ENCODE peak calls at places on chromosomes 2 and 18, in nine cellular contexts. A is endothelial cell; G is suprapubic skin; K is WTC11; Y is OCI-LY7; V is cardiac muscle cell; O is neural crest cell; M is RWPE1; J is CD4-positive, alpha-beta T cell. S is an unnamed sample.

GRCh38 chr2:182020319-182021055 is 34.8 kb downstream of the PPP1R1C start:
- DNase-seq in G (no peak), M (no peak), V (no peak), A (no peak), O (no peak), J (no peak), K (no peak), Y (no peak), S (no peak)

GRCh38 chr2:236794074-236794473 is 224.4 kb downstream of the ACKR3 start:
- DNase-seq in O (no peak), M (no peak), K (no peak), J (no peak), V (no peak), A (no peak), Y (no peak), G (no peak), S (no peak)

GRCh38 chr2:167689444-167689843 is 558.0 kb downstream of the STK39 start:
- DNase-seq in O (no peak), M (no peak), Y (no peak), K (no peak), A (no peak), G (no peak), V (no peak), J (no peak), S (no peak)

GRCh38 chr18:3328522-3328921 is 66.6 kb downstream of the MYL12B start:
- DNase-seq in A (no peak), Y (no peak), M (no peak), G (no peak), K (no peak), J (no peak), V (no peak), O (no peak), S (no peak)

GRCh38 chr2:146214394-146214929 is 1630.4 kb upstream of the ACVR2A start:
- DNase-seq in V (no peak), Y (no peak), O (no peak), J (no peak), A (no peak), G (no peak), K (no peak), M (no peak), S (no peak)

GRCh38 chr2:167675906-167676305 is 571.5 kb downstream of the STK39 start:
- DNase-seq in J (no peak), Y (no peak), O (no peak), M (no peak), G (no peak), A (no peak), V (no peak), K (peak), S (no peak)

GRCh38 chr2:190722825-190723224 is 73.9 kb downstream of the NAB1 start:
- DNase-seq in Y (no peak), K (no peak), A (no peak), O (no peak), G (no peak), J (no peak), V (no peak), M (no peak), S (no peak)

GRCh38 chr2:160061533-160062282 is 707 bp downstream of the PLA2R1 start:
- DNase-seq in A (no peak), J (no peak), G (no peak), Y (no peak), V (no peak), M (peak), K (peak), O (no peak), S (no peak)

GRCh38 chr2:38551171-38551570 is 51.6 kb downstream of the HNRNPLL start:
- DNase-seq in Y (no peak), V (no peak), A (no peak), J (no peak), G (no peak), K (no peak), M (no peak), O (no peak), S (no peak)

GRCh38 chr2:162967137-162967536 is 128.6 kb upstream of the KCNH7 start:
- DNase-seq in O (no peak), K (no peak), A (no peak), V (peak), Y (no peak), M (no peak), J (no peak), G (no peak), S (no peak)

GRCh38 chr18:45449761-45450227 is 165.5 kb upstream of the SLC14A2 start:
- DNase-seq in A (no peak), Y (no peak), K (no peak), G (no peak), V (no peak), O (no peak), M (no peak), J (no peak), S (no peak)

GRCh38 chr2:119234021-119235019 is 10.7 kb downstream of the STEAP3 start:
- DNase-seq in O (peak), Y (peak), A (peak), G (no peak), J (no peak), M (no peak), V (peak), K (peak), S (no peak)

GRCh38 chr2:231359484-231359883 is 36.0 kb upstream of the B3GNT7 start:
- DNase-seq in V (no peak), Y (no peak), O (no peak), G (no peak), J (no peak), M (no peak), K (no peak), A (no peak), S (no peak)

GRCh38 chr2:263774-264492 is at the start of gene SH3YL1:
- DNase-seq in V (peak), J (peak), O (no peak), Y (no peak), G (no peak), K (peak), A (peak), M (peak), S (peak)

GRCh38 chr18:60500960-60501359 is 128.4 kb upstream of the MC4R start:
- DNase-seq in O (no peak), A (no peak), K (no peak), M (no peak), V (no peak), J (no peak), Y (no peak), G (no peak), S (no peak)

GRCh38 chr2:241584446-241584845 is 25.9 kb downstream of the BOK start:
- DNase-seq in Y (no peak), O (no peak), A (no peak), K (no peak), V (no peak), M (peak), G (no peak), J (no peak), S (no peak)

GRCh38 chr2:238939074-238939473 is 91.2 kb downstream of the TWIST2 start:
- DNase-seq in Y (no peak), A (no peak), G (peak), M (no peak), J (no peak), O (no peak), V (no peak), K (no peak), S (no peak)

GRCh38 chr2:239567786-239568185 is 167.0 kb upstream of the HDAC4 start:
- DNase-seq in K (no peak), O (no peak), V (no peak), M (no peak), G (no peak), J (no peak), Y (no peak), A (no peak), S (no peak)

GRCh38 chr2:38909872-38910271 is 20.2 kb downstream of the ARHGEF33 start:
- DNase-seq in A (no peak), K (no peak), Y (no peak), O (no peak), J (no peak), G (no peak), M (no peak), V (no peak), S (no peak)

GRCh38 chr2:233121856-233122255 is 61.7 kb downstream of the INPP5D start:
- DNase-seq in Y (no peak), K (no peak), J (no peak), A (no peak), O (no peak), M (no peak), G (no peak), V (no peak), S (no peak)

GRCh38 chr2:181170256-181170655 is 189.9 kb downstream of the UBE2E3 start:
- DNase-seq in J (no peak), O (no peak), A (no peak), V (no peak), G (no peak), Y (no peak), K (no peak), M (no peak), S (no peak)

GRCh38 chr2:160125828-160126227 is 63.4 kb upstream of the PLA2R1 start:
- DNase-seq in Y (no peak), A (no peak), G (no peak), O (no peak), V (no peak), M (no peak), J (no peak), K (no peak), S (no peak)

GRCh38 chr2:69771461-69771860 is 29.5 kb downstream of the ANXA4 start:
- DNase-seq in Y (no peak), M (no peak), J (no peak), G (no peak), O (no peak), A (no peak), K (no peak), V (no peak), S (no peak)

GRCh38 chr2:190069936-190070696 is 7.6 kb upstream of the MSTN start:
- DNase-seq in K (no peak), Y (peak), A (peak), V (peak), G (no peak), J (no peak), O (peak), M (peak), S (no peak)

GRCh38 chr2:176419591-176420071 is 150.4 kb downstream of the MTX2 start:
- DNase-seq in G (no peak), O (no peak), K (no peak), J (no peak), V (no peak), A (no peak), M (peak), Y (no peak), S (no peak)

GRCh38 chr2:134420256-134420655 is 166.4 kb downstream of the MGAT5 start:
- DNase-seq in K (no peak), O (no peak), A (no peak), Y (no peak), G (no peak), M (no peak), V (peak), J (no peak), S (no peak)

GRCh38 chr2:65430515-65431416 is 1.6 kb downstream of the SPRED2 start:
- DNase-seq in V (peak), M (peak), G (peak), O (peak), J (peak), A (peak), K (peak), Y (peak), S (peak)

GRCh38 chr2:88452980-88453582 is 588 bp upstream of the FOXI3 start:
- DNase-seq in V (peak), Y (no peak), M (no peak), O (peak), K (no peak), G (peak), J (no peak), A (peak), S (no peak)

GRCh38 chr2:567496-567864 is 109.7 kb downstream of the TMEM18 start:
- DNase-seq in G (no peak), M (no peak), O (no peak), A (no peak), K (no peak), Y (no peak), V (no peak), J (no peak), S (no peak)

GRCh38 chr2:171706152-171706803 is 19.0 kb downstream of the DYNC1I2 start:
- DNase-seq in V (no peak), G (no peak), M (peak), J (no peak), A (no peak), Y (peak), O (no peak), K (no peak), S (no peak)

GRCh38 chr2:239148495-239149200 is 252.2 kb downstream of the HDAC4 start:
- DNase-seq in J (no peak), K (no peak), G (peak), A (no peak), M (no peak), V (no peak), O (no peak), Y (no peak), S (no peak)

GRCh38 chr2:9991221-9991620 is 39.7 kb downstream of the GRHL1 start:
- DNase-seq in J (no peak), G (no peak), V (no peak), A (no peak), O (no peak), K (no peak), Y (no peak), M (no peak), S (no peak)

GRCh38 chr2:9991829-9992273 is 40.4 kb downstream of the GRHL1 start:
- DNase-seq in G (no peak), M (no peak), Y (no peak), O (no peak), V (no peak), A (no peak), J (no peak), K (no peak), S (no peak)

GRCh38 chr2:9994462-9994861 is 43.0 kb downstream of the GRHL1 start:
- DNase-seq in Y (no peak), M (no peak), O (no peak), A (no peak), G (peak), K (no peak), J (no peak), V (no peak), S (no peak)

GRCh38 chr2:9995059-9995458 is 43.6 kb downstream of the GRHL1 start:
- DNase-seq in G (peak), V (no peak), K (no peak), M (no peak), A (no peak), J (no peak), O (no peak), Y (no peak), S (no peak)

GRCh38 chr2:9993490-9994165 is 42.1 kb downstream of the GRHL1 start:
- DNase-seq in G (peak), J (no peak), A (no peak), O (no peak), V (no peak), K (no peak), Y (no peak), M (no peak), S (no peak)
- TF ChIP-seq CTCF in G (no peak), J (no peak), A (no peak), O (no peak), V (no peak), K (no peak), Y (no peak), M (no peak), S (no peak)

GRCh38 chr18:51278045-51278649 is 80.7 kb upstream of the MEX3C start:
- DNase-seq in V (peak), O (peak), J (no peak), Y (peak), G (no peak), A (peak), M (peak), K (peak), S (no peak)
- TF ChIP-seq CTCF in V (peak), O (peak), J (no peak), Y (peak), G (no peak), A (peak), M (peak), K (peak), S (peak)

GRCh38 chr18:9148239-9148552 is 11.6 kb downstream of the ANKRD12 start:
- DNase-seq in M (no peak), G (no peak), V (no peak), A (no peak), O (no peak), Y (no peak), K (no peak), J (no peak), S (no peak)
- TF ChIP-seq CTCF in M (peak), G (no peak), V (no peak), A (no peak), O (peak), Y (no peak), K (no peak), J (no peak), S (peak)

GRCh38 chr2:86764661-86765307 is 25.9 kb downstream of the CD8A start:
- DNase-seq in A (peak), G (no peak), Y (peak), V (peak), J (no peak), K (no peak), M (peak), O (peak), S (no peak)
- TF ChIP-seq CTCF in A (peak), G (no peak), Y (peak), V (peak), J (peak), K (peak), M (peak), O (peak), S (peak)

DNA sequence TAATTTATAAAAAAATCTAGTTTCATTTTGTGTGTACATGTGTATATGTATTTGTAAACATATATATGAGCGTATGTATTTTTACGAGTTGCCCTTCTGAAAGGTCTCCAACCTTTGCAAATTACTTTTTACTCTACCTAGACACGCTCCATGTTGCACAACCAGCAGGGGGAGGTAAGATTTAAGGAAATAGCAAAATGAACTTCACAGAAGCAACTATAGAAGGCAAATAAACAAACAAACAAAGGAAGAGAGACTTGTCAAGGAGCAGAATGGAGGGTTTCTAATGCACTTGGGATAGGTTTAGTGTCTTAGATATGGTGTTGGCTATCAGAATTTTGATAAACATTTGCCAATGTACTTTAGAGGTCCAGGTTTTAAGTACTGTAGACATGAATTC is 820.5 kb upstream of the POU3F3 start:
- DNase-seq in V (peak), J (no peak), M (peak), Y (peak), K (no peak), G (no peak), O (no peak), A (peak), S (no peak)
- TF ChIP-seq CTCF in V (no peak), J (no peak), M (peak), Y (peak), K (peak), G (peak), O (peak), A (peak), S (no peak)

GRCh38 chr18:27400001-27400400 is 214.9 kb upstream of the CHST9 start:
- DNase-seq in O (no peak), J (no peak), G (no peak), Y (no peak), M (no peak), K (peak), V (no peak), A (peak), S (no peak)
- TF ChIP-seq CTCF in O (no peak), J (no peak), G (no peak), Y (peak), M (no peak), K (peak), V (no peak), A (peak), S (no peak)

S was measured in natural killer cell.